ENCODE peak calls at places on chromosomes 13 and 19, in eight cellular contexts. A is ELF-1; N is A172; K is NCI-H187; J is AG08395; Z is CD4-positive, alpha-beta memory T cell; V is CD8-positive, alpha-beta T cell; B is NCI-H1417. W is an unnamed sample.

GRCh38 chr19:48419158-48419920 is 25.9 kb downstream of the GRIN2D start:
- DNase-seq in A (peak; percentile 78), N (peak; percentile 40), K (peak; percentile 51), J (peak; percentile 53), Z (peak; percentile 70), V (peak; percentile 72), B (peak; percentile 3), W (no peak)

GRCh38 chr19:46134527-46134926 is 10.0 kb upstream of the IGFL3 start:
- DNase-seq in A (no peak), N (peak; percentile 30), K (no peak), J (no peak), Z (no peak), V (no peak), B (no peak), W (no peak)

GRCh38 chr19:51771369-51771768 is 10.4 kb downstream of the FPR2 start:
- DNase-seq in A (no peak), N (no peak), K (no peak), J (no peak), Z (no peak), V (no peak), B (no peak), W (no peak)

GRCh38 chr13:73417012-73417615 is 358.3 kb downstream of the KLF5 start:
- DNase-seq in A (peak; percentile 25), N (peak; percentile 57), K (no peak), J (no peak), Z (no peak), V (no peak), B (peak; percentile 59), W (no peak)

GRCh38 chr13:21670006-21670882 is 629 bp upstream of the FGF9 start:
- DNase-seq in A (peak; percentile 75), N (no peak), K (peak; percentile 53), J (peak; percentile 54), Z (peak; percentile 65), V (peak; percentile 66), B (peak; percentile 66), W (peak; percentile 57)

GRCh38 chr19:3057275-3057714 is 5.0 kb downstream of the TLE5 start:
- DNase-seq in A (peak; percentile 53), N (peak; percentile 56), K (no peak), J (peak; percentile 68), Z (no peak), V (no peak), B (peak; percentile 75), W (peak; percentile 89)

GRCh38 chr13:109332501-109333499 is 453.6 kb downstream of the IRS2 start:
- DNase-seq in A (peak; percentile 32), N (no peak), K (no peak), J (no peak), Z (no peak), V (no peak), B (no peak), W (no peak)

GRCh38 chr19:7868671-7869452 is 5.3 kb downstream of the PRR36 start:
- DNase-seq in A (peak; percentile 91), N (peak; percentile 62), K (peak; percentile 43), J (peak; percentile 80), Z (peak; percentile 95), V (peak; percentile 85), B (no peak), W (peak; percentile 65)

GRCh38 chr13:94419304-94419943 is 60.1 kb downstream of the DCT start:
- DNase-seq in A (no peak), N (peak; percentile 75), K (no peak), J (peak; percentile 21), Z (no peak), V (no peak), B (no peak), W (no peak)

GRCh38 chr19:55720214-55720746 is 17.9 kb downstream of the NLRP9 start:
- DNase-seq in A (no peak), N (no peak), K (no peak), J (no peak), Z (no peak), V (no peak), B (no peak), W (no peak)

GRCh38 chr13:56015919-56016318 is 1124.8 kb upstream of the PRR20A start:
- DNase-seq in A (no peak), N (no peak), K (no peak), J (no peak), Z (no peak), V (no peak), B (no peak), W (no peak)

GRCh38 chr13:99363391-99363790 is 56.2 kb upstream of the GPR183 start:
- DNase-seq in A (no peak), N (no peak), K (no peak), J (no peak), Z (no peak), V (no peak), B (no peak), W (no peak)

GRCh38 chr13:34617684-34618083 is 324.4 kb upstream of the NBEA start:
- DNase-seq in A (no peak), N (no peak), K (no peak), J (no peak), Z (no peak), V (no peak), B (no peak), W (no peak)

GRCh38 chr13:59750860-59751259 is 412.9 kb downstream of the DIAPH3 start:
- DNase-seq in A (peak; percentile 80), N (no peak), K (no peak), J (peak; percentile 80), Z (no peak), V (no peak), B (peak; percentile 92), W (no peak)

GRCh38 chr19:31054430-31054829 is 294.8 kb downstream of the TSHZ3 start:
- DNase-seq in A (peak; percentile 69), N (peak; percentile 74), K (no peak), J (peak; percentile 67), Z (peak; percentile 24), V (no peak), B (no peak), W (peak; percentile 38)

GRCh38 chr13:63189712-63190111 is 1774.1 kb upstream of the PCDH20 start:
- DNase-seq in A (no peak), N (no peak), K (no peak), J (no peak), Z (no peak), V (no peak), B (no peak), W (no peak)

GRCh38 chr13:110134801-110135200 is 172.2 kb downstream of the COL4A1 start:
- DNase-seq in A (peak; percentile 6), N (no peak), K (no peak), J (peak; percentile 30), Z (no peak), V (no peak), B (peak; percentile 70), W (no peak)

GRCh38 chr19:38862321-38863059 is 12.7 kb upstream of the HNRNPL start:
- DNase-seq in A (peak; percentile 65), N (peak; percentile 98), K (peak; percentile 82), J (no peak), Z (no peak), V (no peak), B (peak; percentile 94), W (no peak)

GRCh38 chr13:111642156-111642767 is 321.8 kb downstream of the TEX29 start:
- DNase-seq in A (no peak), N (no peak), K (no peak), J (no peak), Z (no peak), V (no peak), B (no peak), W (no peak)

GRCh38 chr19:39177736-39178135 is 19.0 kb upstream of the NCCRP1 start:
- DNase-seq in A (no peak), N (no peak), K (no peak), J (no peak), Z (no peak), V (no peak), B (no peak), W (no peak)

GRCh38 chr19:10888421-10888866 is 17.1 kb downstream of the CARM1 start:
- DNase-seq in A (peak; percentile 88), N (no peak), K (no peak), J (no peak), Z (no peak), V (no peak), B (peak; percentile 95), W (no peak)

GRCh38 chr13:98998831-98999634 is 21.2 kb upstream of the DOCK9 start:
- DNase-seq in A (no peak), N (peak; percentile 86), K (no peak), J (peak; percentile 45), Z (peak; percentile 61), V (peak; percentile 30), B (no peak), W (no peak)

GRCh38 chr19:8340341-8341096 is 2.5 kb downstream of the KANK3 start:
- DNase-seq in A (peak; percentile 65), N (no peak), K (no peak), J (no peak), Z (no peak), V (no peak), B (peak; percentile 39), W (peak; percentile 85)

GRCh38 chr13:50476579-50476978 is 366.9 kb downstream of the DLEU7 start:
- DNase-seq in A (no peak), N (no peak), K (no peak), J (no peak), Z (no peak), V (no peak), B (no peak), W (no peak)

GRCh38 chr13:63636231-63636993 is 2220.8 kb upstream of the PCDH20 start:
- DNase-seq in A (no peak), N (peak; percentile 33), K (no peak), J (no peak), Z (no peak), V (no peak), B (peak; percentile 79), W (no peak)

GRCh38 chr19:2302319-2303208 is 5.4 kb downstream of the LINGO3 start:
- DNase-seq in A (peak; percentile 55), N (no peak), K (no peak), J (peak; percentile 55), Z (no peak), V (no peak), B (peak; percentile 72), W (peak; percentile 52)

GRCh38 chr13:51041710-51042109 is 69.4 kb downstream of the C13orf42 start:
- DNase-seq in A (no peak), N (no peak), K (no peak), J (no peak), Z (no peak), V (no peak), B (no peak), W (no peak)

GRCh38 chr13:67224148-67224846 is 5.8 kb downstream of the PCDH9 start:
- DNase-seq in A (peak; percentile 47), N (peak; percentile 46), K (peak; percentile 41), J (peak; percentile 62), Z (peak; percentile 35), V (peak; percentile 38), B (peak; percentile 95), W (peak; percentile 74)

GRCh38 chr19:29702958-29703320 is 12.1 kb downstream of the C19orf12 start:
- DNase-seq in A (no peak), N (no peak), K (no peak), J (no peak), Z (no peak), V (no peak), B (no peak), W (no peak)

GRCh38 chr13:105341256-105341655 is 1194.2 kb downstream of the EFNB2 start:
- DNase-seq in A (no peak), N (no peak), K (peak; percentile 44), J (no peak), Z (no peak), V (no peak), B (no peak), W (no peak)

GRCh38 chr19:1874554-1875185 is 10.6 kb downstream of the ABHD17A start:
- DNase-seq in A (no peak), N (no peak), K (no peak), J (no peak), Z (peak; percentile 63), V (peak; percentile 59), B (peak; percentile 42), W (no peak)

GRCh38 chr13:79340490-79340889 is 65.6 kb downstream of the RBM26 start:
- DNase-seq in A (no peak), N (no peak), K (no peak), J (no peak), Z (no peak), V (no peak), B (no peak), W (no peak)

GRCh38 chr13:110593430-110594130 is 21.8 kb upstream of the NAXD start:
- DNase-seq in A (no peak), N (peak; percentile 72), K (no peak), J (peak; percentile 71), Z (peak; percentile 26), V (no peak), B (peak; percentile 71), W (no peak)

GRCh38 chr19:45716314-45717130 is 14.2 kb downstream of the FBXO46 start:
- DNase-seq in A (peak; percentile 51), N (no peak), K (no peak), J (peak; percentile 31), Z (no peak), V (no peak), B (peak; percentile 71), W (no peak)

W was measured in heart left ventricle.